ENCODE peak calls at places on chromosomes 1 and 21, in five cellular contexts. One of them, this sample, is unnamed.

GRCh38 chr1:43108080-43108479 is 64.0 kb downstream of the EBNA1BP2 start:
- DNase-seq in stomach: no peak
- DNase-seq in fibroblast of mammary gland: no peak
- DNase-seq in stimulated activated CD4-positive, alpha-beta T cell treated with anti-CD3 and anti-CD28 coated beads, Interleukin-2, amount 100 ng/mL, for 48 hours: no peak
- DNase-seq in NCI-H446: no peak
- DNase-seq in this sample: no peak

GRCh38 chr1:24009406-24009805 is 29.3 kb upstream of the SRSF10 start:
- DNase-seq in stomach: no peak
- DNase-seq in fibroblast of mammary gland: peak; percentile 73
- DNase-seq in stimulated activated CD4-positive, alpha-beta T cell treated with anti-CD3 and anti-CD28 coated beads, Interleukin-2, amount 100 ng/mL, for 48 hours: no peak
- DNase-seq in NCI-H446: no peak
- DNase-seq in this sample: no peak

GRCh38 chr1:228445524-228445866 is 28.8 kb upstream of the TRIM17 start:
- DNase-seq in stomach: no peak
- DNase-seq in fibroblast of mammary gland: no peak
- DNase-seq in stimulated activated CD4-positive, alpha-beta T cell treated with anti-CD3 and anti-CD28 coated beads, Interleukin-2, amount 100 ng/mL, for 48 hours: no peak
- DNase-seq in NCI-H446: no peak
- DNase-seq in this sample: no peak

GRCh38 chr1:153532161-153532560 is 3.6 kb downstream of the S100A6 start:
- DNase-seq in stomach: no peak
- DNase-seq in fibroblast of mammary gland: no peak
- DNase-seq in stimulated activated CD4-positive, alpha-beta T cell treated with anti-CD3 and anti-CD28 coated beads, Interleukin-2, amount 100 ng/mL, for 48 hours: no peak
- DNase-seq in NCI-H446: no peak
- DNase-seq in this sample: no peak

GRCh38 chr21:18252686-18253085 is 8.1 kb downstream of the CHODL start:
- DNase-seq in stomach: no peak
- DNase-seq in fibroblast of mammary gland: no peak
- DNase-seq in stimulated activated CD4-positive, alpha-beta T cell treated with anti-CD3 and anti-CD28 coated beads, Interleukin-2, amount 100 ng/mL, for 48 hours: no peak
- DNase-seq in NCI-H446: peak; percentile 14
- DNase-seq in this sample: no peak

GRCh38 chr1:83693409-83694126 is 305.4 kb downstream of the TTLL7 start:
- DNase-seq in stomach: no peak
- DNase-seq in fibroblast of mammary gland: no peak
- DNase-seq in stimulated activated CD4-positive, alpha-beta T cell treated with anti-CD3 and anti-CD28 coated beads, Interleukin-2, amount 100 ng/mL, for 48 hours: no peak
- DNase-seq in NCI-H446: no peak
- DNase-seq in this sample: no peak

GRCh38 chr1:164843743-164844500 is 284.9 kb downstream of the PBX1 start:
- DNase-seq in stomach: no peak
- DNase-seq in fibroblast of mammary gland: no peak
- DNase-seq in stimulated activated CD4-positive, alpha-beta T cell treated with anti-CD3 and anti-CD28 coated beads, Interleukin-2, amount 100 ng/mL, for 48 hours: no peak
- DNase-seq in NCI-H446: no peak
- DNase-seq in this sample: no peak

GRCh38 chr1:64941466-64942117 is 24.8 kb downstream of the JAK1 start:
- DNase-seq in stomach: no peak
- DNase-seq in fibroblast of mammary gland: no peak
- DNase-seq in stimulated activated CD4-positive, alpha-beta T cell treated with anti-CD3 and anti-CD28 coated beads, Interleukin-2, amount 100 ng/mL, for 48 hours: no peak
- DNase-seq in NCI-H446: no peak
- DNase-seq in this sample: no peak

GRCh38 chr1:223087231-223087990 is 55.6 kb downstream of the TLR5 start:
- DNase-seq in stomach: no peak
- DNase-seq in fibroblast of mammary gland: no peak
- DNase-seq in stimulated activated CD4-positive, alpha-beta T cell treated with anti-CD3 and anti-CD28 coated beads, Interleukin-2, amount 100 ng/mL, for 48 hours: no peak
- DNase-seq in NCI-H446: no peak
- DNase-seq in this sample: no peak

GRCh38 chr1:89606227-89606945 is 26.5 kb upstream of the LRRC8C start:
- DNase-seq in stomach: no peak
- DNase-seq in fibroblast of mammary gland: no peak
- DNase-seq in stimulated activated CD4-positive, alpha-beta T cell treated with anti-CD3 and anti-CD28 coated beads, Interleukin-2, amount 100 ng/mL, for 48 hours: no peak
- DNase-seq in NCI-H446: no peak
- DNase-seq in this sample: no peak

GRCh38 chr21:29144736-29145353 is 14.4 kb downstream of the MAP3K7CL start:
- DNase-seq in stomach: no peak
- DNase-seq in fibroblast of mammary gland: peak; percentile 78
- DNase-seq in stimulated activated CD4-positive, alpha-beta T cell treated with anti-CD3 and anti-CD28 coated beads, Interleukin-2, amount 100 ng/mL, for 48 hours: no peak
- DNase-seq in NCI-H446: peak; percentile 25
- DNase-seq in this sample: no peak

GRCh38 chr21:33901421-33902288 is 13.9 kb downstream of the ATP5PO start:
- DNase-seq in stomach: no peak
- DNase-seq in fibroblast of mammary gland: peak; percentile 79
- DNase-seq in stimulated activated CD4-positive, alpha-beta T cell treated with anti-CD3 and anti-CD28 coated beads, Interleukin-2, amount 100 ng/mL, for 48 hours: no peak
- DNase-seq in NCI-H446: peak; percentile 56
- DNase-seq in this sample: no peak

GRCh38 chr1:193629875-193630274 is 443.5 kb upstream of the B3GALT2 start:
- DNase-seq in stomach: no peak
- DNase-seq in fibroblast of mammary gland: no peak
- DNase-seq in stimulated activated CD4-positive, alpha-beta T cell treated with anti-CD3 and anti-CD28 coated beads, Interleukin-2, amount 100 ng/mL, for 48 hours: no peak
- DNase-seq in NCI-H446: no peak
- DNase-seq in this sample: no peak

GRCh38 chr1:63230722-63231121 is 91.6 kb upstream of the FOXD3 start:
- DNase-seq in stomach: no peak
- DNase-seq in fibroblast of mammary gland: no peak
- DNase-seq in stimulated activated CD4-positive, alpha-beta T cell treated with anti-CD3 and anti-CD28 coated beads, Interleukin-2, amount 100 ng/mL, for 48 hours: no peak
- DNase-seq in NCI-H446: no peak
- DNase-seq in this sample: no peak

GRCh38 chr1:5423109-5423508 is 569.1 kb downstream of the NPHP4 start:
- DNase-seq in stomach: no peak
- DNase-seq in fibroblast of mammary gland: no peak
- DNase-seq in stimulated activated CD4-positive, alpha-beta T cell treated with anti-CD3 and anti-CD28 coated beads, Interleukin-2, amount 100 ng/mL, for 48 hours: peak; percentile 17
- DNase-seq in NCI-H446: no peak
- DNase-seq in this sample: no peak

GRCh38 chr1:205594846-205595245 is 37.0 kb downstream of the ELK4 start:
- DNase-seq in stomach: no peak
- DNase-seq in fibroblast of mammary gland: no peak
- DNase-seq in stimulated activated CD4-positive, alpha-beta T cell treated with anti-CD3 and anti-CD28 coated beads, Interleukin-2, amount 100 ng/mL, for 48 hours: no peak
- DNase-seq in NCI-H446: no peak
- DNase-seq in this sample: peak; percentile 42

GRCh38 chr1:49765034-49765433 is 258.7 kb downstream of the AGBL4 start:
- DNase-seq in stomach: no peak
- DNase-seq in fibroblast of mammary gland: no peak
- DNase-seq in stimulated activated CD4-positive, alpha-beta T cell treated with anti-CD3 and anti-CD28 coated beads, Interleukin-2, amount 100 ng/mL, for 48 hours: no peak
- DNase-seq in NCI-H446: peak; percentile 19
- DNase-seq in this sample: no peak

GRCh38 chr1:9724706-9725476 is 73.4 kb downstream of the PIK3CD start:
- DNase-seq in stomach: peak; percentile 65
- DNase-seq in fibroblast of mammary gland: peak; percentile 61
- DNase-seq in stimulated activated CD4-positive, alpha-beta T cell treated with anti-CD3 and anti-CD28 coated beads, Interleukin-2, amount 100 ng/mL, for 48 hours: peak; percentile 67
- DNase-seq in NCI-H446: peak; percentile 62
- DNase-seq in this sample: no peak

GRCh38 chr1:83900530-83900929 is 98.4 kb downstream of the TTLL7 start:
- DNase-seq in stomach: no peak
- DNase-seq in fibroblast of mammary gland: peak; percentile 67
- DNase-seq in stimulated activated CD4-positive, alpha-beta T cell treated with anti-CD3 and anti-CD28 coated beads, Interleukin-2, amount 100 ng/mL, for 48 hours: no peak
- DNase-seq in NCI-H446: no peak
- DNase-seq in this sample: no peak

GRCh38 chr21:16102113-16102512 is 372.3 kb downstream of the USP25 start:
- DNase-seq in stomach: no peak
- DNase-seq in fibroblast of mammary gland: no peak
- DNase-seq in stimulated activated CD4-positive, alpha-beta T cell treated with anti-CD3 and anti-CD28 coated beads, Interleukin-2, amount 100 ng/mL, for 48 hours: no peak
- DNase-seq in NCI-H446: no peak
- DNase-seq in this sample: no peak

GRCh38 chr21:45306453-45306831 is 18.7 kb upstream of the POFUT2 start:
- DNase-seq in stomach: no peak
- DNase-seq in fibroblast of mammary gland: no peak
- DNase-seq in stimulated activated CD4-positive, alpha-beta T cell treated with anti-CD3 and anti-CD28 coated beads, Interleukin-2, amount 100 ng/mL, for 48 hours: no peak
- DNase-seq in NCI-H446: no peak
- DNase-seq in this sample: no peak

GRCh38 chr1:94514095-94514727 is 27.3 kb downstream of the F3 start:
- DNase-seq in stomach: no peak
- DNase-seq in fibroblast of mammary gland: no peak
- DNase-seq in stimulated activated CD4-positive, alpha-beta T cell treated with anti-CD3 and anti-CD28 coated beads, Interleukin-2, amount 100 ng/mL, for 48 hours: no peak
- DNase-seq in NCI-H446: no peak
- DNase-seq in this sample: no peak

This sample was measured in osteocyte.